ENCODE peak calls at places on chromosomes 7 and 10, in six cellular contexts. H is brain microvascular endothelial cell, X is hepatocyte, S is RWPE1, N is uterus, V is MM.1S. Z is an unnamed sample.

GRCh38 chr10:69416695-69417094 is at the start of gene TACR2:
- DNase-seq in H (no peak), X (no peak), S (no peak), N (peak; percentile 67), V (no peak), Z (no peak)

GRCh38 chr10:53601260-53601875 is 828.8 kb upstream of the MBL2 start:
- DNase-seq in H (peak; percentile 8), X (peak; percentile 75), S (peak; percentile 19), N (no peak), V (peak; percentile 63), Z (no peak)

GRCh38 chr10:85891471-85891870 is 475.1 kb downstream of the GRID1 start:
- DNase-seq in H (no peak), X (no peak), S (no peak), N (no peak), V (no peak), Z (no peak)

GRCh38 chr10:69769395-69769989 is 32.2 kb upstream of the COL13A1 start:
- DNase-seq in H (peak; percentile 90), X (peak; percentile 68), S (peak; percentile 82), N (no peak), V (no peak), Z (no peak)

GRCh38 chr7:100539436-100540006 is 518 bp downstream of the AGFG2 start:
- DNase-seq in H (no peak), X (no peak), S (no peak), N (no peak), V (no peak), Z (no peak)

GRCh38 chr10:122165492-122165832 is 105.6 kb upstream of the BTBD16 start:
- DNase-seq in H (no peak), X (no peak), S (no peak), N (no peak), V (no peak), Z (no peak)

GRCh38 chr7:16739863-16740622 is 13.5 kb upstream of the TSPAN13 start:
- DNase-seq in H (peak; percentile 96), X (peak; percentile 83), S (peak; percentile 91), N (peak; percentile 64), V (no peak), Z (no peak)

GRCh38 chr10:29932991-29933390 is 126.4 kb downstream of the JCAD start:
- DNase-seq in H (no peak), X (no peak), S (no peak), N (no peak), V (no peak), Z (no peak)

GRCh38 chr7:108525327-108525984 is 479 bp downstream of the PNPLA8 start:
- DNase-seq in H (peak; percentile 57), X (peak; percentile 85), S (peak; percentile 81), N (no peak), V (peak; percentile 52), Z (no peak)

GRCh38 chr10:43160067-43160918 is 22.0 kb downstream of the CSGALNACT2 start:
- DNase-seq in H (peak; percentile 80), X (no peak), S (peak; percentile 26), N (no peak), V (no peak), Z (no peak)

GRCh38 chr10:5932345-5932744 is 42.3 kb downstream of the FBH1 start:
- DNase-seq in H (no peak), X (no peak), S (no peak), N (peak; percentile 80), V (no peak), Z (no peak)

GRCh38 chr10:27838291-27838690 is 92.7 kb upstream of the MKX start:
- DNase-seq in H (peak; percentile 10), X (no peak), S (no peak), N (no peak), V (no peak), Z (no peak)

GRCh38 chr7:44286182-44286617 is 39.2 kb downstream of the CAMK2B start:
- DNase-seq in H (no peak), X (no peak), S (no peak), N (peak; percentile 8), V (no peak), Z (no peak)

GRCh38 chr10:47259521-47259920 is 40.5 kb upstream of the GDF10 start:
- DNase-seq in H (no peak), X (no peak), S (no peak), N (no peak), V (no peak), Z (no peak)

GRCh38 chr7:57205000-57205399 is 72.8 kb upstream of the ZNF479 start:
- DNase-seq in H (no peak), X (no peak), S (no peak), N (no peak), V (no peak), Z (no peak)

GRCh38 chr7:71507665-71508064 is 375.7 kb downstream of the GALNT17 start:
- DNase-seq in H (no peak), X (no peak), S (no peak), N (no peak), V (no peak), Z (no peak)

GRCh38 chr7:69192134-69192533 is 406.1 kb upstream of the AUTS2 start:
- DNase-seq in H (no peak), X (no peak), S (no peak), N (no peak), V (no peak), Z (no peak)

GRCh38 chr10:121631296-121631695 is 33.1 kb upstream of the FGFR2 start:
- DNase-seq in H (no peak), X (no peak), S (no peak), N (no peak), V (no peak), Z (no peak)

GRCh38 chr10:43986396-43986795 is 337.7 kb upstream of the ZNF32 start:
- DNase-seq in H (no peak), X (no peak), S (no peak), N (no peak), V (no peak), Z (no peak)

GRCh38 chr7:2282185-2282751 is 32.0 kb downstream of the SNX8 start:
- DNase-seq in H (no peak), X (no peak), S (no peak), N (no peak), V (no peak), Z (no peak)

GRCh38 chr10:30701471-30702173 is 72.1 kb upstream of the LYZL2 start:
- DNase-seq in H (peak; percentile 85), X (no peak), S (no peak), N (peak; percentile 24), V (peak; percentile 90), Z (no peak)

GRCh38 chr7:85275204-85275603 is 88.3 kb upstream of the SEMA3D start:
- DNase-seq in H (no peak), X (no peak), S (no peak), N (no peak), V (no peak), Z (no peak)

GRCh38 chr10:78471326-78471722 is 437.7 kb downstream of the RPS24 start:
- DNase-seq in H (no peak), X (no peak), S (no peak), N (no peak), V (no peak), Z (no peak)

GRCh38 chr10:99945286-99945685 is 64.5 kb downstream of the DNMBP start:
- DNase-seq in H (peak; percentile 85), X (peak; percentile 54), S (peak; percentile 59), N (peak; percentile 59), V (no peak), Z (no peak)

GRCh38 chr10:4344544-4344994 is 481.4 kb upstream of the AKR1E2 start:
- DNase-seq in H (peak; percentile 100), X (peak; percentile 86), S (peak; percentile 94), N (peak; percentile 62), V (no peak), Z (peak; percentile 28)

GRCh38 chr7:142883571-142884284 is 1.8 kb downstream of the TRPV6 start:
- DNase-seq in H (no peak), X (no peak), S (no peak), N (no peak), V (no peak), Z (no peak)

GRCh38 chr7:95396136-95397032 is at the start of gene PON3:
- DNase-seq in H (no peak), X (no peak), S (peak; percentile 30), N (peak; percentile 18), V (peak; percentile 38), Z (no peak)

GRCh38 chr7:71454981-71455380 is 323.0 kb downstream of the GALNT17 start:
- DNase-seq in H (no peak), X (no peak), S (no peak), N (no peak), V (no peak), Z (no peak)

GRCh38 chr7:73995330-73995729 is 32.6 kb upstream of the ELN start:
- DNase-seq in H (peak; percentile 49), X (peak; percentile 42), S (no peak), N (no peak), V (no peak), Z (no peak)

GRCh38 chr10:132395704-132396494 is 1.1 kb upstream of the PWWP2B start:
- DNase-seq in H (no peak), X (peak; percentile 88), S (no peak), N (peak; percentile 67), V (no peak), Z (no peak)

GRCh38 chr10:110681023-110681681 is 37.0 kb downstream of the RBM20 start:
- DNase-seq in H (peak; percentile 55), X (peak; percentile 70), S (peak; percentile 22), N (no peak), V (no peak), Z (no peak)

DNA sequence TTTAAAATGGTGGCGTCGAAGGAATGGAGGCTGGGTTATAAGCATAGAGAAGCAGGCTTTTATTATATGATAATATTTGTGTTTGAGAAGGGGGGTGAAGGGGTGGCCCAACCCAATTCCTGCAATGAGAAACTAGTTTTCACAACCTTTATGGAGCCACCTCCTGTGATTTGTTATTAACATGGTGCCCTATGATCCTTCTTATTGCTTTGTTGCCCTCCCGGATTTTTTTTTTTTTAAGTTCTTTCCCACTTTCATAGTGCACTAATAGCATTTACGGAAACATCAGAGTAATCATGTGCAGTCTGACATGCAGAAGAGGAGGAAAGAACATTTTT is 324 bp upstream of the TSPAN12 start:
- DNase-seq in H (no peak), X (no peak), S (no peak), N (no peak), V (no peak), Z (no peak)
- H3K27ac ChIP-seq in H (peak overlapping the region; percentile 69), X (peak overlapping the region; percentile 92), S (no peak overlapping the region), N (peak overlapping the region; percentile 81), V (no peak overlapping the region), Z (peak overlapping the region; percentile 67)

GRCh38 chr7:357531-358209 is 67.7 kb downstream of the FOXL3 start:
- DNase-seq in H (no peak), X (no peak), S (no peak), N (no peak), V (no peak), Z (no peak)
- H3K27ac ChIP-seq in H (no peak overlapping the region), X (no peak overlapping the region), S (peak overlapping the region; percentile 15), N (no peak overlapping the region), V (no peak overlapping the region), Z (no peak overlapping the region)

GRCh38 chr7:50068850-50069551 is 24.0 kb downstream of the ZPBP start:
- DNase-seq in H (peak; percentile 42), X (peak; percentile 58), S (peak; percentile 66), N (no peak), V (peak; percentile 52), Z (no peak)
- H3K27ac ChIP-seq in H (no peak overlapping the region), X (peak overlapping the region; percentile 64), S (no peak overlapping the region), N (peak overlapping the region; percentile 81), V (no peak overlapping the region), Z (no peak overlapping the region)

DNA sequence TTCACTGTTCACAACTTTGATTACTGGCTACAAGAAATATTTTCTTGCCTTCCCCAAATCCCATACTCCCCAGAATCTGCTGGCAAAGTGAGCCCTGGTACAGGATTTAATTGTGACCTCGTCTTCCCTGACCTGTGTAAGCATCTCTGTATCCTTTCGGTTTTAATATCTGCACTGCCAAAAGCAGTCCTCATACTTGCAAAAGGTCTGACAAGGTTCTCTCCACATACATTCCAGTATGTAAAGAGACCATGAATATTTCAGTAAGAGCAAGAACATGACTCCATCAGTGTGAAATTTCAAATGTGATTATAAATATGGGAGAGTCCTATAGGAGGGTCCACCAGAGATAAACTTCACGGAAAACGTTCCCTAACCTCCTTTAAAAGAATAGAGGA is 134.0 kb upstream of the TCF7L2 start:
- DNase-seq in H (no peak), X (no peak), S (no peak), N (no peak), V (no peak), Z (no peak)
- H3K27ac ChIP-seq in H (no peak overlapping the region), X (no peak overlapping the region), S (no peak overlapping the region), N (peak overlapping the region; percentile 54), V (no peak overlapping the region), Z (no peak overlapping the region)

Z was measured in caudate nucleus.